ENCODE peak calls at places on chromosomes 11 and 22, in four cellular contexts. H, G, M and F are unnamed samples.

GRCh38 chr22:31970490-31971444 is 26.4 kb downstream of the YWHAH start:
- DNase-seq in M (peak), G (peak), H (peak), F (peak)

GRCh38 chr11:120306519-120307242 is 18.4 kb upstream of the TLCD5 start:
- DNase-seq in G (no peak), H (no peak), M (peak), F (peak)

GRCh38 chr11:43573233-43573632 is 107.3 kb upstream of the HSD17B12 start:
- DNase-seq in M (peak), H (no peak), G (no peak), F (no peak)

GRCh38 chr11:6191733-6192132 is 7.3 kb upstream of the OR52W1 start:
- DNase-seq in M (no peak), G (no peak), H (no peak), F (no peak)

GRCh38 chr22:26479043-26479791 is 4.4 kb downstream of the HPS4 start:
- DNase-seq in H (no peak), G (no peak), M (no peak), F (no peak)

GRCh38 chr22:49586873-49587272 is 240.8 kb downstream of the BRD1 start:
- DNase-seq in H (no peak), M (peak), G (no peak), F (no peak)

GRCh38 chr22:41234815-41235687 is 5.7 kb downstream of the CHADL start:
- DNase-seq in G (no peak), H (no peak), M (no peak), F (no peak)

GRCh38 chr11:110529043-110529442 is 99.3 kb downstream of the FDX1 start:
- DNase-seq in G (no peak), M (peak), H (no peak), F (no peak)

GRCh38 chr11:16936643-16937042 is 77.6 kb downstream of the PLEKHA7 start:
- DNase-seq in H (no peak), G (no peak), M (no peak), F (no peak)

GRCh38 chr11:126310229-126310991 is 6.5 kb downstream of the DCPS start:
- DNase-seq in G (peak), H (peak), M (peak), F (no peak)

GRCh38 chr11:126304457-126305072 is 705 bp downstream of the DCPS start:
- DNase-seq in H (no peak), G (peak), M (no peak), F (no peak)

GRCh38 chr11:126305699-126306098 is 1.8 kb downstream of the DCPS start:
- DNase-seq in M (no peak), H (no peak), G (no peak), F (no peak)

GRCh38 chr11:126308271-126308671 is 4.4 kb downstream of the DCPS start:
- DNase-seq in M (no peak), G (no peak), H (no peak), F (no peak)

GRCh38 chr11:126307706-126308105 is 3.8 kb downstream of the DCPS start:
- DNase-seq in H (no peak), M (peak), G (no peak), F (no peak)
- TF ChIP-seq CTCF in H (peak), M (no peak), G (no peak), F (peak)

DNA sequence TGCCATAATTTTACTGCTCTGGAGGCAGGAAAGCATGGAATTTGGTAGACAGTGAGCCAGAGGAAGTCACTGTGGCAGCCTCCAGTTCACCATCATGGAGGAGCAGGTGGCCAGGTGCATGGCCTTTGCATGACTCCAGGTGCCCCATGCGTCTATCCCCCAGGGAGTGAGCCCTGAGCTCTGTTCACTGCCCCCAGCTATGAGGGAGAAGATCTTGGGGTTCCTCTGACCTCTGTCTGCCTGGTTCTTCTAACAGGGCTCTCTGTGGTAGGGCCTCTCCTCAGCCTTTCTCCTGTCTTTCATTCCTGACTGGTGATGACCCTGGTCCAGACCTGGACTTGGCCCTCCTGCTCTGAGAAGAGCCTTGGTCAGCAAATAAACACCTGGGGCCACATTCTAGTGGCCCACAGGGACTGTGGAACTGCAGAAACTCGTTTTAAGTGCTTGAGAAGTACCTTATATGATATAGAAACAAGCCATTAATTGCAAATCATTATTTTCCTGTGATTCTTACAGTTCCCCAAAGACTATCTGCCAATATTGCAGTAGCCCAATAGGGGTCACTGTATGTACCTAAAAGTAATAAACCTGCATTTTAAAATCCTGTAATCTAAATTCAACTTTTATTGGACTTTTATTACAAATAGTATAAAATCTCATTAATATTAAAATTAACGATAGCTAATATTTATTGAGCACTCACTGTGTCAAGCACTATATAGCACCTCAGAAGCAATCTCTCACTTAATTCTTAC is 120.0 kb upstream of the SYT13 start:
- DNase-seq in G (no peak), H (no peak), M (no peak), F (no peak)
- TF ChIP-seq CTCF in G (peak), H (no peak), M (peak), F (peak)

GRCh38 chr22:27526851-27527250 is 274.7 kb downstream of the MN1 start:
- DNase-seq in G (no peak), H (no peak), M (no peak), F (no peak)
- TF ChIP-seq CTCF in G (no peak), H (no peak), M (no peak), F (no peak)

GRCh38 chr11:69064394-69064957 is 15.7 kb downstream of the TPCN2 start:
- DNase-seq in M (no peak), G (no peak), H (no peak), F (no peak)
- TF ChIP-seq CTCF in M (no peak), G (no peak), H (no peak), F (no peak)